ENCODE peak calls at places on chromosomes 12 and 14, in nine cellular contexts. M, Q, G, Y, P, Z, I, B and L are unnamed samples.

GRCh38 chr12:127162902-127163301 is 1104.1 kb upstream of the TMEM132C start:
- DNase-seq in M (no peak), Q (peak), G (peak), Y (peak), P (no peak), Z (no peak), I (no peak), B (no peak), L (no peak)

GRCh38 chr12:4015225-4016076 is 142.3 kb upstream of the PARP11 start:
- DNase-seq in M (no peak), Q (no peak), G (no peak), Y (no peak), P (no peak), Z (no peak), I (no peak), B (no peak), L (no peak)

GRCh38 chr12:130983328-130984017 is 29.8 kb downstream of the ADGRD1 start:
- DNase-seq in M (no peak), Q (no peak), G (no peak), Y (no peak), P (no peak), Z (no peak), I (no peak), B (no peak), L (no peak)

GRCh38 chr14:68986926-68987652 is 8.0 kb upstream of the ACTN1 start:
- DNase-seq in M (no peak), Q (no peak), G (no peak), Y (no peak), P (no peak), Z (no peak), I (no peak), B (no peak), L (no peak)

GRCh38 chr14:77154421-77154820 is 12.8 kb upstream of the ZDHHC22 start:
- DNase-seq in M (no peak), Q (no peak), G (no peak), Y (no peak), P (no peak), Z (no peak), I (no peak), B (no peak), L (no peak)

GRCh38 chr14:77111021-77111420 is 13.0 kb downstream of the CIPC start:
- DNase-seq in M (no peak), Q (no peak), G (no peak), Y (no peak), P (peak), Z (no peak), I (peak), B (no peak), L (no peak)

GRCh38 chr14:58899317-58899713 is 261.6 kb downstream of the DACT1 start:
- DNase-seq in M (no peak), Q (no peak), G (no peak), Y (no peak), P (no peak), Z (no peak), I (no peak), B (no peak), L (no peak)

GRCh38 chr12:105740970-105741725 is 397.6 kb downstream of the NUAK1 start:
- DNase-seq in M (no peak), Q (no peak), G (no peak), Y (no peak), P (no peak), Z (peak), I (no peak), B (no peak), L (no peak)